ENCODE peak calls at places on chromosomes 4 and X, in seven cellular contexts. One of them, this sample, is unnamed.
A peak's percentile ranks its signal among the peaks of the same experiment; 100 is the strongest.

GRCh38 chrX:134520860-134521390 is 61.0 kb downstream of the HPRT1 start:
- DNase-seq in upper lobe of left lung: no peak
- DNase-seq in stomach: no peak
- DNase-seq in suprapubic skin: no peak
- DNase-seq in K562: peak; percentile 67
- DNase-seq in tibial nerve: no peak
- DNase-seq in A549: peak; percentile 82
- DNase-seq in this sample: no peak

GRCh38 chr4:86011117-86011516 is 348.7 kb downstream of the MAPK10 start:
- DNase-seq in upper lobe of left lung: no peak
- DNase-seq in stomach: no peak
- DNase-seq in suprapubic skin: no peak
- DNase-seq in K562: no peak
- DNase-seq in tibial nerve: no peak
- DNase-seq in A549: no peak
- DNase-seq in this sample: no peak

GRCh38 chr4:159267940-159268327 is 165.1 kb downstream of the RAPGEF2 start:
- DNase-seq in upper lobe of left lung: no peak
- DNase-seq in stomach: no peak
- DNase-seq in suprapubic skin: no peak
- DNase-seq in K562: no peak
- DNase-seq in tibial nerve: no peak
- DNase-seq in A549: no peak
- DNase-seq in this sample: no peak

GRCh38 chr4:78845469-78845868 is 69.3 kb downstream of the BMP2K start:
- DNase-seq in upper lobe of left lung: no peak
- DNase-seq in stomach: no peak
- DNase-seq in suprapubic skin: no peak
- DNase-seq in K562: no peak
- DNase-seq in tibial nerve: no peak
- DNase-seq in A549: no peak
- DNase-seq in this sample: no peak

GRCh38 chr4:83917572-83917971 is 381.7 kb downstream of the GPAT3 start:
- DNase-seq in upper lobe of left lung: no peak
- DNase-seq in stomach: no peak
- DNase-seq in suprapubic skin: no peak
- DNase-seq in K562: peak; percentile 53
- DNase-seq in tibial nerve: no peak
- DNase-seq in A549: peak; percentile 46
- DNase-seq in this sample: no peak

GRCh38 chr4:5338511-5338910 is 287.2 kb downstream of the STK32B start:
- DNase-seq in upper lobe of left lung: no peak
- DNase-seq in stomach: no peak
- DNase-seq in suprapubic skin: no peak
- DNase-seq in K562: no peak
- DNase-seq in tibial nerve: no peak
- DNase-seq in A549: no peak
- DNase-seq in this sample: no peak

GRCh38 chr4:20698820-20699219 is 1.4 kb upstream of the PACRGL start:
- DNase-seq in upper lobe of left lung: no peak
- DNase-seq in stomach: no peak
- DNase-seq in suprapubic skin: no peak
- DNase-seq in K562: peak; percentile 86
- DNase-seq in tibial nerve: no peak
- DNase-seq in A549: no peak
- DNase-seq in this sample: no peak

GRCh38 chr4:1091561-1091995 is 21.8 kb downstream of the RNF212 start:
- DNase-seq in upper lobe of left lung: no peak
- DNase-seq in stomach: no peak
- DNase-seq in suprapubic skin: peak; percentile 65
- DNase-seq in K562: no peak
- DNase-seq in tibial nerve: no peak
- DNase-seq in A549: no peak
- DNase-seq in this sample: no peak

GRCh38 chrX:20968996-20969395 is 405.2 kb upstream of the CNKSR2 start:
- DNase-seq in upper lobe of left lung: no peak
- DNase-seq in stomach: no peak
- DNase-seq in suprapubic skin: no peak
- DNase-seq in K562: no peak
- DNase-seq in tibial nerve: no peak
- DNase-seq in A549: peak; percentile 11
- DNase-seq in this sample: no peak

GRCh38 chrX:129984196-129984962 is 1.9 kb downstream of the BCORL1 start:
- DNase-seq in upper lobe of left lung: peak; percentile 33
- DNase-seq in stomach: no peak
- DNase-seq in suprapubic skin: no peak
- DNase-seq in K562: peak; percentile 50
- DNase-seq in tibial nerve: no peak
- DNase-seq in A549: peak; percentile 23
- DNase-seq in this sample: peak; percentile 37

GRCh38 chrX:123959281-123960063 is 2.0 kb upstream of the STAG2 start:
- DNase-seq in upper lobe of left lung: peak; percentile 38
- DNase-seq in stomach: peak; percentile 49
- DNase-seq in suprapubic skin: no peak
- DNase-seq in K562: peak; percentile 66
- DNase-seq in tibial nerve: peak; percentile 29
- DNase-seq in A549: peak; percentile 64
- DNase-seq in this sample: peak; percentile 79

GRCh38 chr4:173509031-173510001 is 20.7 kb downstream of the HAND2 start:
- DNase-seq in upper lobe of left lung: no peak
- DNase-seq in stomach: no peak
- DNase-seq in suprapubic skin: no peak
- DNase-seq in K562: no peak
- DNase-seq in tibial nerve: no peak
- DNase-seq in A549: no peak
- DNase-seq in this sample: peak; percentile 81

GRCh38 chr4:34181891-34182290 is 2062.4 kb downstream of the ARAP2 start:
- DNase-seq in upper lobe of left lung: no peak
- DNase-seq in stomach: no peak
- DNase-seq in suprapubic skin: no peak
- DNase-seq in K562: no peak
- DNase-seq in tibial nerve: no peak
- DNase-seq in A549: peak; percentile 89
- DNase-seq in this sample: no peak

GRCh38 chr4:22874334-22874912 is 181.7 kb downstream of the GBA3 start:
- DNase-seq in upper lobe of left lung: no peak
- DNase-seq in stomach: no peak
- DNase-seq in suprapubic skin: no peak
- DNase-seq in K562: no peak
- DNase-seq in tibial nerve: no peak
- DNase-seq in A549: no peak
- DNase-seq in this sample: no peak

GRCh38 chr4:113686950-113687718 is 74.4 kb downstream of the CAMK2D start:
- DNase-seq in upper lobe of left lung: no peak
- DNase-seq in stomach: no peak
- DNase-seq in suprapubic skin: no peak
- DNase-seq in K562: no peak
- DNase-seq in tibial nerve: no peak
- DNase-seq in A549: no peak
- DNase-seq in this sample: no peak

GRCh38 chr4:47349323-47349722 is 114.2 kb downstream of the COMMD8 start:
- DNase-seq in upper lobe of left lung: no peak
- DNase-seq in stomach: no peak
- DNase-seq in suprapubic skin: no peak
- DNase-seq in K562: no peak
- DNase-seq in tibial nerve: no peak
- DNase-seq in A549: no peak
- DNase-seq in this sample: no peak

GRCh38 chr4:66653937-66654336 is 891.4 kb downstream of the CENPC start:
- DNase-seq in upper lobe of left lung: no peak
- DNase-seq in stomach: no peak
- DNase-seq in suprapubic skin: no peak
- DNase-seq in K562: no peak
- DNase-seq in tibial nerve: no peak
- DNase-seq in A549: no peak
- DNase-seq in this sample: no peak

GRCh38 chr4:845836-846251 is 19.9 kb upstream of the CPLX1 start:
- DNase-seq in upper lobe of left lung: no peak
- DNase-seq in stomach: no peak
- DNase-seq in suprapubic skin: no peak
- DNase-seq in K562: no peak
- DNase-seq in tibial nerve: no peak
- DNase-seq in A549: no peak
- DNase-seq in this sample: no peak

GRCh38 chr4:155539746-155540145 is 126.9 kb upstream of the GUCY1A1 start:
- DNase-seq in upper lobe of left lung: no peak
- DNase-seq in stomach: no peak
- DNase-seq in suprapubic skin: no peak
- DNase-seq in K562: no peak
- DNase-seq in tibial nerve: no peak
- DNase-seq in A549: no peak
- DNase-seq in this sample: no peak

GRCh38 chrX:119389854-119390501 is 9.2 kb upstream of the SLC25A43 start:
- DNase-seq in upper lobe of left lung: no peak
- DNase-seq in stomach: no peak
- DNase-seq in suprapubic skin: no peak
- DNase-seq in K562: peak; percentile 27
- DNase-seq in tibial nerve: no peak
- DNase-seq in A549: no peak
- DNase-seq in this sample: no peak

GRCh38 chrX:41406211-41406610 is 40.9 kb upstream of the NYX start:
- DNase-seq in upper lobe of left lung: no peak
- DNase-seq in stomach: no peak
- DNase-seq in suprapubic skin: no peak
- DNase-seq in K562: no peak
- DNase-seq in tibial nerve: no peak
- DNase-seq in A549: no peak
- DNase-seq in this sample: no peak

GRCh38 chr4:150264595-150265141 is 186.4 kb downstream of the DCLK2 start:
- DNase-seq in upper lobe of left lung: no peak
- DNase-seq in stomach: no peak
- DNase-seq in suprapubic skin: no peak
- DNase-seq in K562: no peak
- DNase-seq in tibial nerve: no peak
- DNase-seq in A549: no peak
- DNase-seq in this sample: no peak

GRCh38 chr4:48090621-48091020 is 43.4 kb downstream of the TXK start:
- DNase-seq in upper lobe of left lung: no peak
- DNase-seq in stomach: no peak
- DNase-seq in suprapubic skin: no peak
- DNase-seq in K562: no peak
- DNase-seq in tibial nerve: no peak
- DNase-seq in A549: no peak
- DNase-seq in this sample: no peak

GRCh38 chr4:38189445-38189844 is 229.2 kb downstream of the PTTG2 start:
- DNase-seq in upper lobe of left lung: no peak
- DNase-seq in stomach: no peak
- DNase-seq in suprapubic skin: no peak
- DNase-seq in K562: peak; percentile 67
- DNase-seq in tibial nerve: no peak
- DNase-seq in A549: peak; percentile 74
- DNase-seq in this sample: no peak

GRCh38 chr4:127965803-127966175 is 583 bp downstream of the ABHD18 start:
- DNase-seq in upper lobe of left lung: peak; percentile 75
- DNase-seq in stomach: peak; percentile 59
- DNase-seq in suprapubic skin: no peak
- DNase-seq in K562: peak; percentile 84
- DNase-seq in tibial nerve: no peak
- DNase-seq in A549: peak; percentile 42
- DNase-seq in this sample: no peak

GRCh38 chrX:5681159-5681558 is 547.5 kb downstream of the NLGN4X start:
- DNase-seq in upper lobe of left lung: no peak
- DNase-seq in stomach: no peak
- DNase-seq in suprapubic skin: no peak
- DNase-seq in K562: peak; percentile 0
- DNase-seq in tibial nerve: no peak
- DNase-seq in A549: no peak
- DNase-seq in this sample: no peak
- TF ChIP-seq CTCF in upper lobe of left lung: peak; percentile 18
- TF ChIP-seq CTCF in stomach: no peak
- TF ChIP-seq CTCF in suprapubic skin: no peak
- TF ChIP-seq CTCF in K562: no peak
- TF ChIP-seq CTCF in tibial nerve: no peak
- TF ChIP-seq CTCF in A549: no peak
- TF ChIP-seq CTCF in this sample: no peak

GRCh38 chrX:40103565-40104323 is 6.0 kb upstream of the BCOR start:
- DNase-seq in upper lobe of left lung: no peak
- DNase-seq in stomach: no peak
- DNase-seq in suprapubic skin: no peak
- DNase-seq in K562: peak; percentile 67
- DNase-seq in tibial nerve: no peak
- DNase-seq in A549: no peak
- DNase-seq in this sample: no peak

GRCh38 chrX:40102393-40103381 is 4.9 kb upstream of the BCOR start:
- DNase-seq in upper lobe of left lung: no peak
- DNase-seq in stomach: no peak
- DNase-seq in suprapubic skin: no peak
- DNase-seq in K562: peak; percentile 68
- DNase-seq in tibial nerve: no peak
- DNase-seq in A549: no peak
- DNase-seq in this sample: no peak

GRCh38 chrX:40105791-40106676 is 8.3 kb upstream of the BCOR start:
- DNase-seq in upper lobe of left lung: peak; percentile 68
- DNase-seq in stomach: peak; percentile 77
- DNase-seq in suprapubic skin: no peak
- DNase-seq in K562: peak; percentile 86
- DNase-seq in tibial nerve: peak; percentile 51
- DNase-seq in A549: peak; percentile 74
- DNase-seq in this sample: peak; percentile 78

GRCh38 chrX:40105016-40105790 is 7.4 kb upstream of the BCOR start:
- DNase-seq in upper lobe of left lung: no peak
- DNase-seq in stomach: no peak
- DNase-seq in suprapubic skin: no peak
- DNase-seq in K562: peak; percentile 62
- DNase-seq in tibial nerve: no peak
- DNase-seq in A549: no peak
- DNase-seq in this sample: peak; percentile 49

GRCh38 chrX:40104649-40105015 is 6.9 kb upstream of the BCOR start:
- DNase-seq in upper lobe of left lung: peak; percentile 62
- DNase-seq in stomach: peak; percentile 60
- DNase-seq in suprapubic skin: no peak
- DNase-seq in K562: peak; percentile 49
- DNase-seq in tibial nerve: no peak
- DNase-seq in A549: no peak
- DNase-seq in this sample: peak; percentile 62
- TF ChIP-seq EP300 in upper lobe of left lung: no peak
- TF ChIP-seq EP300 in stomach: no peak
- TF ChIP-seq EP300 in suprapubic skin: no peak
- TF ChIP-seq EP300 in K562: no peak
- TF ChIP-seq EP300 in tibial nerve: no peak
- TF ChIP-seq EP300 in A549: no peak
- TF ChIP-seq EP300 in this sample: no peak

GRCh38 chr4:77104405-77105292 is 28.9 kb upstream of the CCNI start:
- DNase-seq in upper lobe of left lung: peak; percentile 49
- DNase-seq in stomach: peak; percentile 74
- DNase-seq in suprapubic skin: peak; percentile 88
- DNase-seq in K562: peak; percentile 37
- DNase-seq in tibial nerve: peak; percentile 51
- DNase-seq in A549: no peak
- DNase-seq in this sample: peak; percentile 64
- H3K27ac ChIP-seq in upper lobe of left lung: no peak overlapping the region
- H3K27ac ChIP-seq in stomach: peak overlapping the region; percentile 33
- H3K27ac ChIP-seq in suprapubic skin: peak overlapping the region; percentile 49
- H3K27ac ChIP-seq in K562: no peak overlapping the region
- H3K27ac ChIP-seq in tibial nerve: peak overlapping the region; percentile 15
- H3K27ac ChIP-seq in A549: no peak overlapping the region
- H3K27ac ChIP-seq in this sample: no peak overlapping the region

DNA sequence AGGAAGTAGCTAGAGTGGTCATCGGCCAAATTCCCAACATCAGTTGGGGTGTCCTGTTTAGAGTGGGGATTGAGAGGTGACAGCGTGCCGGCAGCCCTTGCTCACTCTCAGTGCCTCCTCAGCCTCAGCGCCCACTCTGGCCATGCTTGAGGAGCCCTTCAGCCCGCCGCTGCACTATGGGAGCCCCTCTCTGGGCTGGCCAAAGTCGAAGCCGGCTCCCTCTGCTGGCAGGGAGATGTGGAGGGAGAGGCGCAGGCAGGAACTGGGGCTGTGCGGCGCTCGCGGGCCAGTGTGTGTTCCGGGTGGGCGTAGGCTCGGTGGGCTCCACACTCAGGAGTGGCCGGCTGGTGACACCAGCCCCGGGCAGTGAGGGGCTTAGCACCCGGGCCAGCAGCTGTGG is 7.1 kb upstream of the CENPU start:
- DNase-seq in upper lobe of left lung: no peak
- DNase-seq in stomach: no peak
- DNase-seq in suprapubic skin: no peak
- DNase-seq in K562: no peak
- DNase-seq in tibial nerve: no peak
- DNase-seq in A549: no peak
- DNase-seq in this sample: no peak
- TF ChIP-seq CTCF in upper lobe of left lung: no peak
- TF ChIP-seq CTCF in stomach: no peak
- TF ChIP-seq CTCF in suprapubic skin: no peak
- TF ChIP-seq CTCF in K562: no peak
- TF ChIP-seq CTCF in tibial nerve: no peak
- TF ChIP-seq CTCF in A549: no peak
- TF ChIP-seq CTCF in this sample: no peak